ENCODE peak calls at places on chromosomes 6 and 20, in four cellular contexts. One of them, this sample, is unnamed.

GRCh38 chr6:136921521-136921935 is 573 bp upstream of the SLC35D3 start:
- DNase-seq in HepG2: no peak
- DNase-seq in GM12878: no peak
- DNase-seq in K562: no peak
- DNase-seq in this sample: peak

GRCh38 chr20:56437196-56437960 is 25.3 kb downstream of the CASS4 start:
- DNase-seq in HepG2: no peak
- DNase-seq in GM12878: no peak
- DNase-seq in K562: no peak
- DNase-seq in this sample: no peak

GRCh38 chr6:63923139-63923739 is 287.6 kb downstream of the PHF3 start:
- DNase-seq in HepG2: peak
- DNase-seq in GM12878: no peak
- DNase-seq in K562: peak
- DNase-seq in this sample: peak

GRCh38 chr6:122810189-122810588 is 21.1 kb downstream of the SMPDL3A start:
- DNase-seq in HepG2: no peak
- DNase-seq in GM12878: no peak
- DNase-seq in K562: no peak
- DNase-seq in this sample: no peak

GRCh38 chr6:11212625-11213024 is 19.8 kb downstream of the NEDD9 start:
- DNase-seq in HepG2: no peak
- DNase-seq in GM12878: no peak
- DNase-seq in K562: no peak
- DNase-seq in this sample: no peak

GRCh38 chr6:97160280-97160679 is 122.7 kb downstream of the MMS22L start:
- DNase-seq in HepG2: no peak
- DNase-seq in GM12878: no peak
- DNase-seq in K562: no peak
- DNase-seq in this sample: no peak

GRCh38 chr6:44020148-44020547 is 107.1 kb downstream of the MRPL14 start:
- DNase-seq in HepG2: no peak
- DNase-seq in GM12878: no peak
- DNase-seq in K562: no peak
- DNase-seq in this sample: no peak

GRCh38 chr6:134398453-134398852 is 80.5 kb upstream of the SGK1 start:
- DNase-seq in HepG2: no peak
- DNase-seq in GM12878: peak
- DNase-seq in K562: no peak
- DNase-seq in this sample: no peak

GRCh38 chr20:36311141-36311853 is 5.2 kb downstream of the DLGAP4 start:
- DNase-seq in HepG2: no peak
- DNase-seq in GM12878: no peak
- DNase-seq in K562: no peak
- DNase-seq in this sample: peak

GRCh38 chr6:3032986-3033385 is 33.3 kb downstream of the NQO2 start:
- DNase-seq in HepG2: no peak
- DNase-seq in GM12878: no peak
- DNase-seq in K562: no peak
- DNase-seq in this sample: no peak

GRCh38 chr6:62367601-62368000 is 81.6 kb upstream of the KHDRBS2 start:
- DNase-seq in HepG2: no peak
- DNase-seq in GM12878: no peak
- DNase-seq in K562: no peak
- DNase-seq in this sample: no peak

GRCh38 chr6:71294121-71294523 is 5.5 kb downstream of the OGFRL1 start:
- DNase-seq in HepG2: no peak
- DNase-seq in GM12878: no peak
- DNase-seq in K562: no peak
- DNase-seq in this sample: no peak

GRCh38 chr6:54085047-54085446 is 26.2 kb upstream of the MLIP start:
- DNase-seq in HepG2: no peak
- DNase-seq in GM12878: no peak
- DNase-seq in K562: no peak
- DNase-seq in this sample: no peak

GRCh38 chr6:134551245-134551960 is 233.5 kb upstream of the SGK1 start:
- DNase-seq in HepG2: no peak
- DNase-seq in GM12878: no peak
- DNase-seq in K562: no peak
- DNase-seq in this sample: no peak

GRCh38 chr6:40986364-40986763 is 52.7 kb downstream of the UNC5CL start:
- DNase-seq in HepG2: no peak
- DNase-seq in GM12878: no peak
- DNase-seq in K562: no peak
- DNase-seq in this sample: no peak

GRCh38 chr6:79263366-79263765 is 28.9 kb upstream of the HMGN3 start:
- DNase-seq in HepG2: no peak
- DNase-seq in GM12878: no peak
- DNase-seq in K562: no peak
- DNase-seq in this sample: no peak

GRCh38 chr6:119172813-119173212 is 94.3 kb upstream of the FAM184A start:
- DNase-seq in HepG2: peak
- DNase-seq in GM12878: no peak
- DNase-seq in K562: no peak
- DNase-seq in this sample: no peak

GRCh38 chr6:56595490-56596122 is 47.1 kb downstream of the DST start:
- DNase-seq in HepG2: peak
- DNase-seq in GM12878: peak
- DNase-seq in K562: peak
- DNase-seq in this sample: peak

GRCh38 chr6:163298079-163298807 is 116.3 kb upstream of the QKI start:
- DNase-seq in HepG2: no peak
- DNase-seq in GM12878: no peak
- DNase-seq in K562: no peak
- DNase-seq in this sample: no peak

GRCh38 chr20:62688855-62689460 is 19.7 kb upstream of the NTSR1 start:
- DNase-seq in HepG2: peak
- DNase-seq in GM12878: no peak
- DNase-seq in K562: no peak
- DNase-seq in this sample: no peak

DNA sequence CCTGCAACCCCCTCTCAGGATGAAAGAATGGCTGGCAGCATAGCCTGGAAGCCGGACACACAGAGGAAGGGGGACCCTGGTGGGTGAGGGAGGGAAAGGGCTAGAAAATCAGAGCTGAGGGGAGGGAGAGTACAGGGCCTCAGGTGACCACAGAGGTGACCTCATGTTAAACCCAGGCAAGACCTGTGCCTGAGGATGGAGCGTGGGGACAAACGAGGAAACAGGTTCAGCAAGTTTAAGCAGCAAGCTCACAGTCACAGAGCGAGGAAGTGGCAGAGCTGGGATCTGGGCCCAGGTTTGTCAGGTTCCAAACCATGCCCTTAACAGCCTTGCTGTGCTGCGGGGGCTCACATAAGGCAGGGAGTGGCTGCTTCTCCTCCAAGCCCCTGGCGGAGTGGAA is 4.0 kb upstream of the BPI start:
- DNase-seq in HepG2: no peak
- DNase-seq in GM12878: no peak
- DNase-seq in K562: no peak
- DNase-seq in this sample: no peak
- TF ChIP-seq TARDBP in HepG2: no peak
- TF ChIP-seq TARDBP in GM12878: no peak
- TF ChIP-seq TARDBP in K562: no peak
- TF ChIP-seq TARDBP in this sample: no peak

GRCh38 chr20:37649017-37649416 is 44.8 kb upstream of the CTNNBL1 start:
- DNase-seq in HepG2: no peak
- DNase-seq in GM12878: no peak
- DNase-seq in K562: no peak
- DNase-seq in this sample: no peak

GRCh38 chr20:37650661-37651060 is 43.2 kb upstream of the CTNNBL1 start:
- DNase-seq in HepG2: no peak
- DNase-seq in GM12878: no peak
- DNase-seq in K562: no peak
- DNase-seq in this sample: no peak

GRCh38 chr20:37647946-37648345 is 45.9 kb upstream of the CTNNBL1 start:
- DNase-seq in HepG2: no peak
- DNase-seq in GM12878: no peak
- DNase-seq in K562: no peak
- DNase-seq in this sample: no peak

GRCh38 chr20:37649635-37650244 is 44.1 kb upstream of the CTNNBL1 start:
- DNase-seq in HepG2: no peak
- DNase-seq in GM12878: no peak
- DNase-seq in K562: no peak
- DNase-seq in this sample: no peak

GRCh38 chr20:37651932-37652331 is 41.9 kb upstream of the CTNNBL1 start:
- DNase-seq in HepG2: peak
- DNase-seq in GM12878: no peak
- DNase-seq in K562: peak
- DNase-seq in this sample: peak
- TF ChIP-seq BHLHE40 in HepG2: no peak
- TF ChIP-seq BHLHE40 in GM12878: no peak
- TF ChIP-seq BHLHE40 in K562: no peak
- TF ChIP-seq BHLHE40 in this sample: no peak

GRCh38 chr6:167094436-167094819 is 28.5 kb upstream of the CCR6 start:
- DNase-seq in HepG2: no peak
- DNase-seq in GM12878: no peak
- DNase-seq in K562: no peak
- DNase-seq in this sample: no peak

GRCh38 chr6:167093922-167094432 is 28.9 kb upstream of the CCR6 start:
- DNase-seq in HepG2: no peak
- DNase-seq in GM12878: peak
- DNase-seq in K562: no peak
- DNase-seq in this sample: no peak

GRCh38 chr6:167095888-167096287 is 27.0 kb upstream of the CCR6 start:
- DNase-seq in HepG2: no peak
- DNase-seq in GM12878: no peak
- DNase-seq in K562: no peak
- DNase-seq in this sample: no peak

GRCh38 chr6:167093406-167093921 is 29.4 kb upstream of the CCR6 start:
- DNase-seq in HepG2: no peak
- DNase-seq in GM12878: no peak
- DNase-seq in K562: no peak
- DNase-seq in this sample: no peak

DNA sequence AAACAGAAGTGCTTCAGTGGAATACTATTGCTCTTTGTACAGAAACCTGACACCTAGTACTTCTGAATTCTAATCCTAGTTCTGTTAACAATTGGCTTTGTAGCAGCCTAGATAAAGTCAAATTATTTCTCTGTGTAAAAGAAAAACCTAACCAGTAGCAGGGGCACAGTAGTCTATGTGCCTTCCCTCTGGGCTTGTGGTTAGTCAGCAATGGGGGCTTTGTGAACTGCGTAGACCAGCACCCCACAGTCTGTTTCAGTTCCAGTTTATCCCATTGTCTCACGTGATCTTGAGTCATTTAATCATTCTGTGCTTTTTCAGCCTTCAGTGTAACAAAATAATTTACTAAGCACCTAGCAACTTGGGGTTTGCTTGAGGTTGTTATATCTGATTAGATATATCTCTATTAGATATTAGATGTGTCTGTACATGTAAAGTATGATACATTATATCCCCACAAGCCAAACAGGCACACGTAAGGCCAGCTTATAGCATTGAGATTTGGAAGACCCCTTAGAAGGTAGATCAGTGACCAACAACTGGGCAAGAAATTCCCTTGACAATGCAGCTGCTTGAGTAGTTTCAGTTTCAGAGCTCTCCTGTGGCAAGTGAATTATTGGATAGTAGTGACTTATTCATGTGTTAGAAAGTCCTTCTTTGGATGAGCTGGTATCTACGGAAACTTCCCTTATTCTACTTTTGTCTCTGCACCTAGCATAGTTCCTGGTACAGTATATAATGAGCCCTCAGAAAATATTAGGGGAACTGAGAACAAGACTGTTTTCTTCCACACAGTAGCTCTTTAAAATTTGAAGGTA is 27.9 kb upstream of the CCR6 start:
- DNase-seq in HepG2: no peak
- DNase-seq in GM12878: peak
- DNase-seq in K562: no peak
- DNase-seq in this sample: no peak
- TF ChIP-seq TARDBP in HepG2: no peak
- TF ChIP-seq TARDBP in GM12878: no peak
- TF ChIP-seq TARDBP in K562: no peak
- TF ChIP-seq TARDBP in this sample: no peak

GRCh38 chr20:33793011-33793931 is 17.9 kb upstream of the CHMP4B start:
- DNase-seq in HepG2: peak
- DNase-seq in GM12878: no peak
- DNase-seq in K562: no peak
- DNase-seq in this sample: no peak
- TF ChIP-seq BHLHE40 in HepG2: no peak
- TF ChIP-seq BHLHE40 in GM12878: no peak
- TF ChIP-seq BHLHE40 in K562: no peak
- TF ChIP-seq BHLHE40 in this sample: no peak

GRCh38 chr6:29656157-29656556 is 735 bp upstream of the MOG start:
- DNase-seq in HepG2: no peak
- DNase-seq in GM12878: no peak
- DNase-seq in K562: no peak
- DNase-seq in this sample: no peak

GRCh38 chr6:29655658-29656057 is 1.2 kb upstream of the MOG start:
- DNase-seq in HepG2: no peak
- DNase-seq in GM12878: no peak
- DNase-seq in K562: no peak
- DNase-seq in this sample: no peak

GRCh38 chr6:29651413-29652197 is 5.3 kb upstream of the MOG start:
- DNase-seq in HepG2: peak
- DNase-seq in GM12878: no peak
- DNase-seq in K562: peak
- DNase-seq in this sample: peak

GRCh38 chr6:29652198-29652584 is 4.7 kb upstream of the MOG start:
- DNase-seq in HepG2: no peak
- DNase-seq in GM12878: no peak
- DNase-seq in K562: no peak
- DNase-seq in this sample: no peak

GRCh38 chr6:29653452-29654038 is 3.3 kb upstream of the MOG start:
- DNase-seq in HepG2: peak
- DNase-seq in GM12878: no peak
- DNase-seq in K562: peak
- DNase-seq in this sample: peak
- TF ChIP-seq TARDBP in HepG2: no peak
- TF ChIP-seq TARDBP in GM12878: no peak
- TF ChIP-seq TARDBP in K562: no peak
- TF ChIP-seq TARDBP in this sample: no peak

GRCh38 chr6:52161689-52162438 is 24.3 kb upstream of the IL17A start:
- DNase-seq in HepG2: no peak
- DNase-seq in GM12878: no peak
- DNase-seq in K562: no peak
- DNase-seq in this sample: no peak
- TF ChIP-seq BHLHE40 in HepG2: no peak
- TF ChIP-seq BHLHE40 in GM12878: no peak
- TF ChIP-seq BHLHE40 in K562: no peak
- TF ChIP-seq BHLHE40 in this sample: no peak

GRCh38 chr6:48377115-48377514 is 266.1 kb upstream of the PTCHD4 start:
- DNase-seq in HepG2: no peak
- DNase-seq in GM12878: no peak
- DNase-seq in K562: no peak
- DNase-seq in this sample: no peak
- TF ChIP-seq TARDBP in HepG2: no peak
- TF ChIP-seq TARDBP in GM12878: no peak
- TF ChIP-seq TARDBP in K562: no peak
- TF ChIP-seq TARDBP in this sample: no peak